ENCODE peak calls at places on chromosomes 5 and 9, in six cellular contexts. One of them, this sample, is unnamed.

GRCh38 chr9:130167927-130168326 is 4.3 kb upstream of the NCS1 start:
- DNase-seq in fibroblast of mammary gland: no peak
- DNase-seq in mammary epithelial cell: no peak
- DNase-seq in stomach: no peak
- DNase-seq in IMR-90: no peak
- DNase-seq in neural progenitor cell: no peak
- DNase-seq in this sample: no peak

GRCh38 chr5:18420711-18421110 is 786.5 kb downstream of the TAF11L14 start:
- DNase-seq in fibroblast of mammary gland: no peak
- DNase-seq in mammary epithelial cell: peak
- DNase-seq in stomach: no peak
- DNase-seq in IMR-90: no peak
- DNase-seq in neural progenitor cell: no peak
- DNase-seq in this sample: no peak

GRCh38 chr9:94847486-94847885 is 121.0 kb downstream of the AOPEP start:
- DNase-seq in fibroblast of mammary gland: peak
- DNase-seq in mammary epithelial cell: peak
- DNase-seq in stomach: no peak
- DNase-seq in IMR-90: peak
- DNase-seq in neural progenitor cell: no peak
- DNase-seq in this sample: peak

GRCh38 chr9:124349675-124350484 is 65.4 kb downstream of the PSMB7 start:
- DNase-seq in fibroblast of mammary gland: no peak
- DNase-seq in mammary epithelial cell: no peak
- DNase-seq in stomach: no peak
- DNase-seq in IMR-90: no peak
- DNase-seq in neural progenitor cell: no peak
- DNase-seq in this sample: no peak

GRCh38 chr5:7793861-7794260 is 57.1 kb downstream of the CFAP90 start:
- DNase-seq in fibroblast of mammary gland: no peak
- DNase-seq in mammary epithelial cell: no peak
- DNase-seq in stomach: no peak
- DNase-seq in IMR-90: no peak
- DNase-seq in neural progenitor cell: no peak
- DNase-seq in this sample: no peak

GRCh38 chr5:431001-431710 is 11.8 kb upstream of the EXOC3 start:
- DNase-seq in fibroblast of mammary gland: peak
- DNase-seq in mammary epithelial cell: no peak
- DNase-seq in stomach: peak
- DNase-seq in IMR-90: peak
- DNase-seq in neural progenitor cell: peak
- DNase-seq in this sample: no peak

GRCh38 chr9:131707677-131708612 is 31.9 kb downstream of the RAPGEF1 start:
- DNase-seq in fibroblast of mammary gland: peak
- DNase-seq in mammary epithelial cell: peak
- DNase-seq in stomach: peak
- DNase-seq in IMR-90: peak
- DNase-seq in neural progenitor cell: no peak
- DNase-seq in this sample: peak

GRCh38 chr9:36485647-36486453 is 85.8 kb upstream of the RNF38 start:
- DNase-seq in fibroblast of mammary gland: peak
- DNase-seq in mammary epithelial cell: no peak
- DNase-seq in stomach: no peak
- DNase-seq in IMR-90: peak
- DNase-seq in neural progenitor cell: peak
- DNase-seq in this sample: peak

GRCh38 chr5:54514841-54515432 is 2.6 kb upstream of the SNX18 start:
- DNase-seq in fibroblast of mammary gland: peak
- DNase-seq in mammary epithelial cell: no peak
- DNase-seq in stomach: no peak
- DNase-seq in IMR-90: peak
- DNase-seq in neural progenitor cell: no peak
- DNase-seq in this sample: peak

GRCh38 chr9:89021154-89021803 is 30.0 kb downstream of the S1PR3 start:
- DNase-seq in fibroblast of mammary gland: peak
- DNase-seq in mammary epithelial cell: peak
- DNase-seq in stomach: peak
- DNase-seq in IMR-90: peak
- DNase-seq in neural progenitor cell: no peak
- DNase-seq in this sample: peak

GRCh38 chr5:125059255-125060050 is 313.0 kb upstream of the ZNF608 start:
- DNase-seq in fibroblast of mammary gland: no peak
- DNase-seq in mammary epithelial cell: no peak
- DNase-seq in stomach: no peak
- DNase-seq in IMR-90: peak
- DNase-seq in neural progenitor cell: peak
- DNase-seq in this sample: no peak

GRCh38 chr5:61931236-61931635 is 374.8 kb upstream of the KIF2A start:
- DNase-seq in fibroblast of mammary gland: no peak
- DNase-seq in mammary epithelial cell: no peak
- DNase-seq in stomach: no peak
- DNase-seq in IMR-90: no peak
- DNase-seq in neural progenitor cell: no peak
- DNase-seq in this sample: no peak

GRCh38 chr9:106800691-106801090 is 62.3 kb upstream of the ZNF462 start:
- DNase-seq in fibroblast of mammary gland: peak
- DNase-seq in mammary epithelial cell: no peak
- DNase-seq in stomach: no peak
- DNase-seq in IMR-90: no peak
- DNase-seq in neural progenitor cell: no peak
- DNase-seq in this sample: peak

GRCh38 chr5:166856771-166857170 is 1434.7 kb upstream of the WWC1 start:
- DNase-seq in fibroblast of mammary gland: no peak
- DNase-seq in mammary epithelial cell: no peak
- DNase-seq in stomach: no peak
- DNase-seq in IMR-90: no peak
- DNase-seq in neural progenitor cell: peak
- DNase-seq in this sample: no peak

GRCh38 chr9:127931092-127931881 is 710 bp upstream of the PIP5KL1 start:
- DNase-seq in fibroblast of mammary gland: peak
- DNase-seq in mammary epithelial cell: no peak
- DNase-seq in stomach: no peak
- DNase-seq in IMR-90: peak
- DNase-seq in neural progenitor cell: peak
- DNase-seq in this sample: peak

GRCh38 chr9:130498298-130498917 is 53.6 kb downstream of the ASS1 start:
- DNase-seq in fibroblast of mammary gland: peak
- DNase-seq in mammary epithelial cell: no peak
- DNase-seq in stomach: no peak
- DNase-seq in IMR-90: no peak
- DNase-seq in neural progenitor cell: no peak
- DNase-seq in this sample: no peak

GRCh38 chr9:13367784-13368183 is 88.3 kb upstream of the MPDZ start:
- DNase-seq in fibroblast of mammary gland: no peak
- DNase-seq in mammary epithelial cell: no peak
- DNase-seq in stomach: no peak
- DNase-seq in IMR-90: no peak
- DNase-seq in neural progenitor cell: no peak
- DNase-seq in this sample: no peak

GRCh38 chr9:126506361-126507317 is 107.1 kb upstream of the LMX1B start:
- DNase-seq in fibroblast of mammary gland: no peak
- DNase-seq in mammary epithelial cell: no peak
- DNase-seq in stomach: no peak
- DNase-seq in IMR-90: no peak
- DNase-seq in neural progenitor cell: no peak
- DNase-seq in this sample: no peak

GRCh38 chr9:31185831-31186230 is 1198.6 kb upstream of the ACO1 start:
- DNase-seq in fibroblast of mammary gland: peak
- DNase-seq in mammary epithelial cell: peak
- DNase-seq in stomach: no peak
- DNase-seq in IMR-90: peak
- DNase-seq in neural progenitor cell: no peak
- DNase-seq in this sample: no peak

GRCh38 chr9:109194157-109194556 is 27.1 kb upstream of the FRRS1L start:
- DNase-seq in fibroblast of mammary gland: peak
- DNase-seq in mammary epithelial cell: no peak
- DNase-seq in stomach: no peak
- DNase-seq in IMR-90: peak
- DNase-seq in neural progenitor cell: no peak
- DNase-seq in this sample: no peak

GRCh38 chr5:5420251-5420650 is 2.2 kb upstream of the ICE1 start:
- DNase-seq in fibroblast of mammary gland: no peak
- DNase-seq in mammary epithelial cell: no peak
- DNase-seq in stomach: no peak
- DNase-seq in IMR-90: no peak
- DNase-seq in neural progenitor cell: no peak
- DNase-seq in this sample: no peak

GRCh38 chr9:100160021-100160420 is 61.0 kb downstream of the INVS start:
- DNase-seq in fibroblast of mammary gland: no peak
- DNase-seq in mammary epithelial cell: no peak
- DNase-seq in stomach: no peak
- DNase-seq in IMR-90: no peak
- DNase-seq in neural progenitor cell: no peak
- DNase-seq in this sample: no peak

GRCh38 chr9:112091805-112092204 is 83.3 kb downstream of the SUSD1 start:
- DNase-seq in fibroblast of mammary gland: peak
- DNase-seq in mammary epithelial cell: no peak
- DNase-seq in stomach: no peak
- DNase-seq in IMR-90: peak
- DNase-seq in neural progenitor cell: peak
- DNase-seq in this sample: peak
- TF ChIP-seq CTCF in fibroblast of mammary gland: peak
- TF ChIP-seq CTCF in mammary epithelial cell: peak
- TF ChIP-seq CTCF in stomach: no peak
- TF ChIP-seq CTCF in IMR-90: peak
- TF ChIP-seq CTCF in neural progenitor cell: peak
- TF ChIP-seq CTCF in this sample: peak

GRCh38 chr5:98769256-98770157 is 4.0 kb upstream of the RGMB start:
- DNase-seq in fibroblast of mammary gland: peak
- DNase-seq in mammary epithelial cell: no peak
- DNase-seq in stomach: peak
- DNase-seq in IMR-90: peak
- DNase-seq in neural progenitor cell: peak
- DNase-seq in this sample: peak

GRCh38 chr5:98768160-98769005 is 5.1 kb upstream of the RGMB start:
- DNase-seq in fibroblast of mammary gland: peak
- DNase-seq in mammary epithelial cell: no peak
- DNase-seq in stomach: peak
- DNase-seq in IMR-90: peak
- DNase-seq in neural progenitor cell: peak
- DNase-seq in this sample: peak

GRCh38 chr5:98767563-98767962 is 5.9 kb upstream of the RGMB start:
- DNase-seq in fibroblast of mammary gland: no peak
- DNase-seq in mammary epithelial cell: no peak
- DNase-seq in stomach: no peak
- DNase-seq in IMR-90: peak
- DNase-seq in neural progenitor cell: peak
- DNase-seq in this sample: no peak

GRCh38 chr5:98770158-98770910 is 3.1 kb upstream of the RGMB start:
- DNase-seq in fibroblast of mammary gland: peak
- DNase-seq in mammary epithelial cell: peak
- DNase-seq in stomach: peak
- DNase-seq in IMR-90: peak
- DNase-seq in neural progenitor cell: peak
- DNase-seq in this sample: no peak

DNA sequence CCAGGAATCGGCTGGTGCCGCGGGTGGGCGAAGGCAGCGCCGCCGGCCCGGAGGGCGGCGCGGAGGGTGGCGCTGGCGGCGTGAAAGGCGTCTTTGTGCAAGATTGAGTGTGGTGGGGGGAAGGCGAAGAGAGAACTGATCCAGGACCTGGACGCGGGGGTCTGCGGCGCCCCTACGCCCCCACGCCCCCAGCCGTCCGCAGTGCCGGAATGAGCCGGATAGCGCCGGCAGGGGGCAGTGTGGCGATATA is 4.5 kb upstream of the RGMB start:
- DNase-seq in fibroblast of mammary gland: no peak
- DNase-seq in mammary epithelial cell: no peak
- DNase-seq in stomach: peak
- DNase-seq in IMR-90: no peak
- DNase-seq in neural progenitor cell: peak
- DNase-seq in this sample: no peak
- TF ChIP-seq CTCF in fibroblast of mammary gland: peak
- TF ChIP-seq CTCF in mammary epithelial cell: peak
- TF ChIP-seq CTCF in stomach: peak
- TF ChIP-seq CTCF in IMR-90: peak
- TF ChIP-seq CTCF in neural progenitor cell: peak
- TF ChIP-seq CTCF in this sample: peak

GRCh38 chr5:177453852-177454396 is 7.3 kb downstream of the PRR7 start:
- DNase-seq in fibroblast of mammary gland: no peak
- DNase-seq in mammary epithelial cell: no peak
- DNase-seq in stomach: no peak
- DNase-seq in IMR-90: no peak
- DNase-seq in neural progenitor cell: no peak
- DNase-seq in this sample: no peak

GRCh38 chr5:177456591-177456964 is 10.0 kb downstream of the PRR7 start:
- DNase-seq in fibroblast of mammary gland: no peak
- DNase-seq in mammary epithelial cell: no peak
- DNase-seq in stomach: no peak
- DNase-seq in IMR-90: no peak
- DNase-seq in neural progenitor cell: no peak
- DNase-seq in this sample: no peak

GRCh38 chr5:177454397-177455035 is 7.9 kb downstream of the PRR7 start:
- DNase-seq in fibroblast of mammary gland: peak
- DNase-seq in mammary epithelial cell: peak
- DNase-seq in stomach: peak
- DNase-seq in IMR-90: peak
- DNase-seq in neural progenitor cell: peak
- DNase-seq in this sample: peak

GRCh38 chr5:177455661-177456590 is 9.3 kb downstream of the PRR7 start:
- DNase-seq in fibroblast of mammary gland: peak
- DNase-seq in mammary epithelial cell: peak
- DNase-seq in stomach: peak
- DNase-seq in IMR-90: peak
- DNase-seq in neural progenitor cell: peak
- DNase-seq in this sample: peak

GRCh38 chr5:177455036-177455660 is 8.5 kb downstream of the PRR7 start:
- DNase-seq in fibroblast of mammary gland: peak
- DNase-seq in mammary epithelial cell: peak
- DNase-seq in stomach: peak
- DNase-seq in IMR-90: peak
- DNase-seq in neural progenitor cell: peak
- DNase-seq in this sample: peak
- TF ChIP-seq CTCF in fibroblast of mammary gland: no peak
- TF ChIP-seq CTCF in mammary epithelial cell: peak
- TF ChIP-seq CTCF in stomach: peak
- TF ChIP-seq CTCF in IMR-90: peak
- TF ChIP-seq CTCF in neural progenitor cell: peak
- TF ChIP-seq CTCF in this sample: peak

DNA sequence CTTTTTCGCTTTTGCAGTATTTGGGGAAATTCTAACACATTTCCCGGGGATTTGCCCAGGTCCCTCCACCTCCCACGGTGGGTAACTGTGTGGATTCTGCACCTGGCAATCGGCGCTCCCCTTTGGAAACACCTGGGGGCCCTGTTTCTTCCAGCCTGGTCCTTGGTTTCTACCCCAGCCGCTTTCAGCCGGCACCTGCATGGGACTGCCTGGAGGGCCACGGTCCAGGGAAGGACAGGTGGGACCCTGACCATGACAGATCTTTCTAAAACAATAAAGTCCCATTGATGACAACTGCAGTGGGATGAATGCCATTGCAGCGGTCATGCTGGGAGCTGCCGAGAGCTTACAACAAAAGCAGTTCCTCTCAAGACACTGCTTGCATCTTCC is 91.8 kb downstream of the ANKRD33B start:
- DNase-seq in fibroblast of mammary gland: no peak
- DNase-seq in mammary epithelial cell: no peak
- DNase-seq in stomach: peak
- DNase-seq in IMR-90: no peak
- DNase-seq in neural progenitor cell: no peak
- DNase-seq in this sample: no peak
- TF ChIP-seq CTCF in fibroblast of mammary gland: no peak
- TF ChIP-seq CTCF in mammary epithelial cell: no peak
- TF ChIP-seq CTCF in stomach: no peak
- TF ChIP-seq CTCF in IMR-90: no peak
- TF ChIP-seq CTCF in neural progenitor cell: no peak
- TF ChIP-seq CTCF in this sample: no peak